ENCODE peak calls at places on chromosomes 3 and 15, in four cellular contexts. W is thoracic aorta; O is uterus; N is CD8-positive, alpha-beta T cell. F is an unnamed sample.

GRCh38 chr3:8555705-8556314 is 54.2 kb downstream of the LMCD1 start:
- DNase-seq in O (no peak), N (no peak), W (no peak), F (no peak)

GRCh38 chr3:111717601-111718000 is 122.5 kb upstream of the ZBED2 start:
- DNase-seq in O (peak; percentile 72), W (peak; percentile 46), N (peak; percentile 67), F (peak; percentile 91)

GRCh38 chr3:160470181-160470580 is 20.6 kb upstream of the TRIM59 start:
- DNase-seq in W (no peak), O (no peak), N (no peak), F (no peak)

GRCh38 chr15:28107111-28107893 is 8.2 kb upstream of the OCA2 start:
- DNase-seq in N (no peak), W (no peak), O (no peak), F (peak; percentile 41)

GRCh38 chr3:130758624-130759023 is 12.0 kb upstream of the PIK3R4 start:
- DNase-seq in O (no peak), W (no peak), N (no peak), F (no peak)

GRCh38 chr3:72942427-72942826 is 54.2 kb upstream of the PPP4R2 start:
- DNase-seq in O (no peak), W (no peak), N (no peak), F (no peak)

GRCh38 chr3:172018364-172018763 is 21.0 kb upstream of the FNDC3B start:
- DNase-seq in O (no peak), W (no peak), N (no peak), F (no peak)

GRCh38 chr15:75712668-75713337 is at the start of gene CSPG4:
- DNase-seq in O (peak; percentile 77), W (no peak), N (no peak), F (peak; percentile 65)

GRCh38 chr15:88489321-88489720 is 21.8 kb downstream of the MRPS11 start:
- DNase-seq in O (no peak), W (no peak), N (no peak), F (no peak)

GRCh38 chr3:30660128-30660525 is 53.7 kb downstream of the TGFBR2 start:
- DNase-seq in N (no peak), O (no peak), W (no peak), F (no peak)

GRCh38 chr3:58521002-58521670 is 15.9 kb downstream of the ACOX2 start:
- DNase-seq in O (no peak), W (no peak), N (no peak), F (no peak)

GRCh38 chr3:57152150-57152549 is 13.0 kb downstream of the IL17RD start:
- DNase-seq in N (no peak), W (no peak), O (peak; percentile 41), F (peak; percentile 46)

GRCh38 chr3:122003112-122003511 is 18.9 kb downstream of the ILDR1 start:
- DNase-seq in W (no peak), N (no peak), O (no peak), F (no peak)

GRCh38 chr3:129604942-129605592 is 1.4 kb downstream of the PLXND1 start:
- DNase-seq in O (no peak), W (no peak), N (no peak), F (no peak)

GRCh38 chr3:129605593-129606521 is 619 bp downstream of the PLXND1 start:
- DNase-seq in W (no peak), O (peak; percentile 65), N (peak; percentile 50), F (peak; percentile 48)

GRCh38 chr3:129603561-129603942 is 2.9 kb downstream of the PLXND1 start:
- DNase-seq in W (no peak), O (no peak), N (no peak), F (no peak)

GRCh38 chr3:129602730-129603560 is 3.5 kb downstream of the PLXND1 start:
- DNase-seq in W (peak; percentile 58), O (peak; percentile 92), N (no peak), F (peak; percentile 88)

DNA sequence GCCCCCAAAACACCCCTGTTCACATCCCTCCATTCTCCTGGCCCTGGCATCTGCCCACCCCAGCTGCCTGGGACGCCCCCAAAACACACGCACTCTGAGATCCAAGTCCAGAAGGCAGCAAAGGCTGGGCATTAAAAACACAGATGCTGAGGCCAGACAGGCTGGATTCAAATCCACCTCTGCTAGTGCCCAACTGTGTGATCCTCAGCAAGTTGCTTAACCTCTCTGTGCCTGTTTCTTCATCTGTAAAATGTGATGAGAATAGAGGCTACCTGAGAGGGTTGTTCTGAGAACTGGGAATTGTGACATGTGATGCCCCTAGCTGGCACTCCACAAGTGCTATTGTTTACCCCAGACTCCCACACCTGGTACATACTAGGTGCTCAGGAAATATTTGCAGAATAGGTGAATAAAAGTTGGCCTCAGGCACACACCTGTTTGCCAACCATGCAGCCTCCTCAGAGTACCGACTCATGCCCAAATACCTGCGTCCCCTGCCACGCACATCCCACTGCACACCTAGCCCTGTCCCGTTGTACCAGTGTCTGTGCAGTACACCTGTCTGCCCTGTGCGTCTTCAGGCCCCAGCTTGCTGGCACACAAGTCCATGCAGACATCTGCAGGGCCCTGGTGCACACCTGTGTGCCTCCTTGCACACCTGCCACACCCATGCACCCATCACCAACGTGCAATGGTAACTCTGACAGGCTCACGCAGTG is 2.1 kb downstream of the PLXND1 start:
- DNase-seq in W (no peak), O (no peak), N (no peak), F (no peak)
- H3K4me3 ChIP-seq in W (peak overlapping the region; percentile 86), O (peak overlapping the region; percentile 57), N (no peak overlapping the region), F (peak overlapping the region; percentile 88)

GRCh38 chr15:54585063-54585462 is 606.8 kb downstream of the UNC13C start:
- DNase-seq in W (no peak), N (no peak), O (no peak), F (no peak)
- TF ChIP-seq CTCF in W (no peak), N (no peak), O (no peak), F (no peak)

GRCh38 chr15:100772478-100773378 is 106.9 kb upstream of the ALDH1A3 start:
- DNase-seq in O (no peak), W (no peak), N (no peak), F (no peak)
- H3K4me3 ChIP-seq in O (no peak overlapping the region), W (no peak overlapping the region), N (no peak overlapping the region), F (no peak overlapping the region)

DNA sequence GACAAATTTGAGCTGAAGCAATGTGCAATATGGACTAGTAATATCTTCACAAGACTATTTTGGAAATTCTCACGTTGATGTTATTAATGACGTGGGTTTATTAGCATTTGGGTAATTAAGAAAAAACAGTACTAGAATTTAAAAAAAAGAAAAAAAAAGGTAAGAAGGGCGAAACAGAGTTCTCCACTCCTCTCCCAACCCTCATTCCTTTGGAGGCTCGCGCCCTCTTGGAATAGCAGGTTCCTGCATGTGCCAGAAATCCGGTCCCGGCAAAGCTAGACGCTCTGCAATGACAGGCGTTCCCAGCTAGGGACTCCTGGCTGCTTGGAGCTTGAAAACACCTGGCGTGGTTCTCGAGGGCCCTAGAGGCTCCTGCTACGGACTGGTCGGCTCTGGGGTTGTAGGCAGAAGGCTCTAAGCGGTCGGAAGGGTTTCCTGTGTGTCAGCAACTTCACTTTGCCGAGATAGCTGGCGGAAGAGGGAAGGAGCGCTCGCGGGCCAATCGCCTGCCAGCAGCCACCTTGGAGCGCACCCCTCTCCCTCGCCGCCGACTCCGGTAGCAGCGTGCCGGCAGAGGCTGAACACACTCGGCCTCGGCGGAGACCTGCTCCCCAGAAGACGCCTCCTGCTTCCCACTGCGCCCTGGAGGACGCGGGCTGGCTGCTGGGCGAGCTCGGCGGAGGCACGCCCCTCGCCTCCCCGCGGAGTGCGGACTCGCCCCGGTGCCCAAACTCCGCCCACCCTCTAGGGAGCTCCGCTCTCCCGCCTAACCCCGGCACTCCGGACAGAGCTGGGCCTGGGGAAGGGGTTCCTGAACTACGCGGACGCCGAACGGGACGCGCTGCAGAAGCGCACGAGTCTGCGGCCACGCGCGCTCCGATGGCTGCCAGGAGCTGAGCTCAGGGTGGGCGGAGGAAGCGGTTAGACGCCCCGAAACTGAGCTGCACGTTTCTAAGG is at the start of gene P2RY1:
- DNase-seq in W (no peak), O (peak; percentile 72), N (peak; percentile 5), F (peak; percentile 35)
- TF ChIP-seq CTCF in W (no peak), O (no peak), N (no peak), F (peak; percentile 6)

DNA sequence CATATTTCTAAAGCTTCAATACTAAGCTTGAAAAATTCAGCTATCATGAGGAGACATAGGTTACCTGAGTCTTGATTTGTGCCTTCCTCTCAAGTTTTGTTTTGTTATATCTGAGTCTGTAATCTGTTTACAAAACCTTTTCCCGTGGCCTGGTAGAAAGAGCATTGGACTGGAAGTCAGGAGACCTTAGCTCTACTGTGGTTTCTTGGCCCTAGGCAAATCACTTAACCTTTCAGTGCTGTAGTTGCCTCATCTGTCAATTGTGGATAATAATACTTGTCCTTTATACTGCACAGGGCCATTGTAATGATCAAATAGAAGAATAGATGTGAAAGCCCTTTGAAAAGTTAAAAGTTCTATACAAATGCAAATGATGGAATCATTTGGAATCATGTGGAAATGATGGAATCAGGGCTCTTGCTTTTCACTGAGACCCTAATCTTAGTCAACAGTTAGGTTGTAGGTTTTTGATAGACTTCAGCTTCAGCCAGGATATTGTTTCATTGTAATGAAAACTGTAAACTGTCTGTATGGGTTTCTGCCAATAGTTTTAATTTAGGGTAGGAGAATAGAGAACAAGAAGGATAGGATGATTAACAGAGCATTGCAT is 21.6 kb downstream of the MAP2K5 start:
- DNase-seq in N (no peak), O (no peak), W (no peak), F (no peak)
- H3K4me3 ChIP-seq in N (no peak overlapping the region), O (no peak overlapping the region), W (no peak overlapping the region), F (no peak overlapping the region)

GRCh38 chr3:15122398-15122797 is 23.4 kb upstream of the RBSN start:
- DNase-seq in O (no peak), N (no peak), W (no peak), F (no peak)
- TF ChIP-seq CTCF in O (no peak), N (no peak), W (no peak), F (no peak)